ENCODE peak calls at places on chromosomes 2 and 18, in four cellular contexts. One of them, this sample, is unnamed.

GRCh38 chr2:121478996-121479735 is 51.5 kb upstream of the RNU4ATAC start:
- DNase-seq in kidney: no peak
- DNase-seq in uterus: no peak
- DNase-seq in left ventricle myocardium inferior: no peak
- DNase-seq in this sample: no peak

GRCh38 chr2:239061121-239061666 is 213.3 kb downstream of the TWIST2 start:
- DNase-seq in kidney: no peak
- DNase-seq in left ventricle myocardium inferior: no peak
- DNase-seq in uterus: no peak
- DNase-seq in this sample: peak; percentile 37

GRCh38 chr2:20210462-20210861 is 14.5 kb downstream of the SDC1 start:
- DNase-seq in left ventricle myocardium inferior: no peak
- DNase-seq in uterus: no peak
- DNase-seq in kidney: no peak
- DNase-seq in this sample: no peak

GRCh38 chr18:31596081-31596872 is 4.6 kb downstream of the TTR start:
- DNase-seq in kidney: no peak
- DNase-seq in left ventricle myocardium inferior: no peak
- DNase-seq in uterus: no peak
- DNase-seq in this sample: no peak

GRCh38 chr18:3012306-3012919 is 531 bp downstream of the LPIN2 start:
- DNase-seq in kidney: peak; percentile 90
- DNase-seq in left ventricle myocardium inferior: peak; percentile 44
- DNase-seq in uterus: peak; percentile 38
- DNase-seq in this sample: peak; percentile 71

GRCh38 chr2:5175231-5175630 is 517.0 kb upstream of the SOX11 start:
- DNase-seq in kidney: no peak
- DNase-seq in left ventricle myocardium inferior: no peak
- DNase-seq in uterus: no peak
- DNase-seq in this sample: no peak

GRCh38 chr2:125424386-125424785 is 1231.6 kb upstream of the GYPC start:
- DNase-seq in kidney: no peak
- DNase-seq in uterus: no peak
- DNase-seq in left ventricle myocardium inferior: no peak
- DNase-seq in this sample: no peak

GRCh38 chr2:5673861-5674240 is 18.3 kb upstream of the SOX11 start:
- DNase-seq in kidney: no peak
- DNase-seq in uterus: no peak
- DNase-seq in left ventricle myocardium inferior: no peak
- DNase-seq in this sample: no peak

GRCh38 chr2:28300921-28301341 is 91.7 kb upstream of the FOSL2 start:
- DNase-seq in uterus: no peak
- DNase-seq in kidney: no peak
- DNase-seq in left ventricle myocardium inferior: no peak
- DNase-seq in this sample: no peak

GRCh38 chr18:33201509-33201926 is 239.0 kb downstream of the CCDC178 start:
- DNase-seq in uterus: no peak
- DNase-seq in left ventricle myocardium inferior: no peak
- DNase-seq in kidney: no peak
- DNase-seq in this sample: no peak

DNA sequence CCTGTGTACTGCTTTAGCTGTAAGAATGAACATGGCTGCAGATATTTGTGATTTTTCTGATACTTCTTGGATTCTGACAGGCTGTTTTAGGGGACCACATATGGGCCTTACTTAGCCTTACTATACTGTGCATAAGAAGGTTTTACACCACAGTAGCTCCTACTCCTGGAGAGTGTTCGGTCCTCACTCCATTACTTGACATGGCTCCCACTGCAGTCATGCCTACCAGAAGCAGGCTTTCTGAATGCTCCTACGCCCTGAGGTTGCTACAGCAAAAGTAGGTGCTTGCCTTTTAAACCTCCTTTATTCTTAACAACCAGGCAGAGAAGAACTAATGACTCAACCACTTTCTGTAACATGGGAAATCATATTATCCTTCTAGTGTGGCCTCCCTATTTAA is 125.2 kb upstream of the MAP2 start:
- DNase-seq in kidney: no peak
- DNase-seq in left ventricle myocardium inferior: no peak
- DNase-seq in uterus: no peak
- DNase-seq in this sample: no peak
- H3K4me3 ChIP-seq in kidney: no peak overlapping the region
- H3K4me3 ChIP-seq in left ventricle myocardium inferior: no peak overlapping the region
- H3K4me3 ChIP-seq in uterus: no peak overlapping the region
- H3K4me3 ChIP-seq in this sample: no peak overlapping the region

GRCh38 chr2:46039543-46040303 is 257.5 kb upstream of the EPAS1 start:
- DNase-seq in left ventricle myocardium inferior: no peak
- DNase-seq in kidney: no peak
- DNase-seq in uterus: no peak
- DNase-seq in this sample: no peak
- TF ChIP-seq CTCF in left ventricle myocardium inferior: no peak
- TF ChIP-seq CTCF in kidney: no peak
- TF ChIP-seq CTCF in uterus: no peak
- TF ChIP-seq CTCF in this sample: no peak

GRCh38 chr2:217953011-217953481 is 49.7 kb downstream of the TNS1 start:
- DNase-seq in kidney: peak; percentile 92
- DNase-seq in left ventricle myocardium inferior: peak; percentile 71
- DNase-seq in uterus: peak; percentile 75
- DNase-seq in this sample: peak; percentile 77

GRCh38 chr2:217954051-217954450 is 48.7 kb downstream of the TNS1 start:
- DNase-seq in kidney: no peak
- DNase-seq in left ventricle myocardium inferior: no peak
- DNase-seq in uterus: peak; percentile 19
- DNase-seq in this sample: no peak

GRCh38 chr2:217952409-217952808 is 50.4 kb downstream of the TNS1 start:
- DNase-seq in kidney: no peak
- DNase-seq in uterus: peak; percentile 15
- DNase-seq in left ventricle myocardium inferior: no peak
- DNase-seq in this sample: no peak

GRCh38 chr2:217954469-217954868 is 48.3 kb downstream of the TNS1 start:
- DNase-seq in kidney: peak; percentile 65
- DNase-seq in uterus: peak; percentile 35
- DNase-seq in left ventricle myocardium inferior: peak; percentile 61
- DNase-seq in this sample: no peak

DNA sequence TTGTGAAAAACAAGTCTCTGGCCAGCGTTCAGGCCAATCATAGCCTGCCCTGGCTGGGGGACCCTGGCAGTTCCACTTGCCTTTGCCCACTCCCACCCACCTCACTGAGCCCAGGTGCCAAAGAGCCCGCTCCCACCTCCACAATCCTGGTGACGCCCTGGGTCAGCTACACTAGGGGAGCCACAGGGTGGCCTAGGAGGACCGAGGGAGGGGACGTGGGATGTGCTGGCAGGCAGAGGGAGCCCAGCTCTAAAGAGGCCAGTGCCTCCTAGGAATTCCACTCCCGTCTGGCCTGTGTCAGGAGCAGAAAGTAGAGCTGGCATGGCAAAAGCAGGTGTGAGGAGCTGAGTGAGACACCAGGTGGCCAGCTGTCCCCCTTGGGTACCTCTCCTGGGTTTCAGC is 49.3 kb downstream of the TNS1 start:
- DNase-seq in left ventricle myocardium inferior: no peak
- DNase-seq in uterus: peak; percentile 67
- DNase-seq in kidney: peak; percentile 92
- DNase-seq in this sample: no peak
- H3K4me1 ChIP-seq in left ventricle myocardium inferior: peaks cover 98% of the 10 kb centered on the region
- H3K4me1 ChIP-seq in uterus: peaks cover 15% of the 10 kb centered on the region
- H3K4me1 ChIP-seq in kidney: peaks cover 67% of the 10 kb centered on the region
- H3K4me1 ChIP-seq in this sample: peaks cover 39% of the 10 kb centered on the region

GRCh38 chr2:109129356-109129920 is 433 bp downstream of the SH3RF3 start:
- DNase-seq in left ventricle myocardium inferior: peak; percentile 44
- DNase-seq in kidney: peak; percentile 75
- DNase-seq in uterus: no peak
- DNase-seq in this sample: peak; percentile 51

GRCh38 chr2:109128466-109129355 is at the start of gene SH3RF3:
- DNase-seq in uterus: peak; percentile 27
- DNase-seq in kidney: peak; percentile 89
- DNase-seq in left ventricle myocardium inferior: peak; percentile 68
- DNase-seq in this sample: peak; percentile 83

GRCh38 chr2:109129921-109130725 is 1.1 kb downstream of the SH3RF3 start:
- DNase-seq in left ventricle myocardium inferior: no peak
- DNase-seq in kidney: no peak
- DNase-seq in uterus: no peak
- DNase-seq in this sample: no peak

GRCh38 chr2:109131777-109132176 is 2.8 kb downstream of the SH3RF3 start:
- DNase-seq in kidney: no peak
- DNase-seq in left ventricle myocardium inferior: no peak
- DNase-seq in uterus: no peak
- DNase-seq in this sample: no peak

DNA sequence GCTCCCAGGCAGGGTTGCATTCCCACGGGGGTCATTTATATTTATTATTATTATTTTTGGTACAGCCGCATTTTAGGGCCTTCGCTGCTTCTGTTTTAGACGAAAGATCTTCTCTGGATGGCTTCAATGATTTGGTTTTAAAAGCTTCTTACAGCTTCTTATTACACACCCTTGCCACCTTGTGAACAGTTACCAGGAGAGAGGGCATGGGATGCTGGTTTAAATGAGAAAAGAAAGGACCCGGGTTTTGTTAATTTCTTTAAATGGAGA is 1.7 kb downstream of the SH3RF3 start:
- DNase-seq in uterus: no peak
- DNase-seq in left ventricle myocardium inferior: no peak
- DNase-seq in kidney: no peak
- DNase-seq in this sample: no peak
- H3K4me3 ChIP-seq in uterus: peak overlapping the region; percentile 59
- H3K4me3 ChIP-seq in left ventricle myocardium inferior: peak overlapping the region; percentile 85
- H3K4me3 ChIP-seq in kidney: peak overlapping the region; percentile 75
- H3K4me3 ChIP-seq in this sample: peak overlapping the region; percentile 86

DNA sequence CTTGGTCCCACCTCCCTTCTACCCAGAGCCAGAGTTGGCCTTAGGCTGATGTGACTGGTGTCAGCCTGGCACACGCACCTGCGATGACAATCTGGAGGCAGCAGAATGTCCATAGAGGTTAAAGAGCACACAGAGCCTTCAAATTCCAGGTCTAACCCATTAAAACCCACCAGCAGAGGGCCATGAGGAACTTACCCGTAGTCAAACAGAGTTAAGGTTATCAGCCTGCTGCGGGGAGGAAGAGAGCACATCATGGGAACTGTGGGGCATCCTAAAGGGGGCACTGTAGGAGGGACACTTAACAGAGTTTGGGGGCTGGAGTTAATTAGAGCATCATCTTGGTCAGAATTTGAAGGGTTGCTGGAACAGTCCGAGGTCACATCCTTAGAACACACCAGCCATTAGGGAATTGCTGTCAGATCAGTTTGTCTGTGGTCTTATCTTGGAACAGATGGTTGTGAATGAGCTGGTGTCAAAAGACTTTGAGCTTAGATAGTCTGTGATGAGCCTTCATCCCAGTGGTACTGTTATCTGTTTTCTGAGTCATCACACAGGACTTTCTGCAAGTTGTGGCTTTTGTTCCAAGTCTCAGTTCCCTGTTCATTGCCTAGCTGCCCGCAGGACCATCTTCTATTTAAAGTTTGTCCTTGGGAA is 248.6 kb downstream of the LOXHD1 start:
- DNase-seq in kidney: peak; percentile 12
- DNase-seq in left ventricle myocardium inferior: no peak
- DNase-seq in uterus: no peak
- DNase-seq in this sample: no peak
- TF ChIP-seq CTCF in kidney: no peak
- TF ChIP-seq CTCF in left ventricle myocardium inferior: peak; percentile 14
- TF ChIP-seq CTCF in uterus: no peak
- TF ChIP-seq CTCF in this sample: no peak

DNA sequence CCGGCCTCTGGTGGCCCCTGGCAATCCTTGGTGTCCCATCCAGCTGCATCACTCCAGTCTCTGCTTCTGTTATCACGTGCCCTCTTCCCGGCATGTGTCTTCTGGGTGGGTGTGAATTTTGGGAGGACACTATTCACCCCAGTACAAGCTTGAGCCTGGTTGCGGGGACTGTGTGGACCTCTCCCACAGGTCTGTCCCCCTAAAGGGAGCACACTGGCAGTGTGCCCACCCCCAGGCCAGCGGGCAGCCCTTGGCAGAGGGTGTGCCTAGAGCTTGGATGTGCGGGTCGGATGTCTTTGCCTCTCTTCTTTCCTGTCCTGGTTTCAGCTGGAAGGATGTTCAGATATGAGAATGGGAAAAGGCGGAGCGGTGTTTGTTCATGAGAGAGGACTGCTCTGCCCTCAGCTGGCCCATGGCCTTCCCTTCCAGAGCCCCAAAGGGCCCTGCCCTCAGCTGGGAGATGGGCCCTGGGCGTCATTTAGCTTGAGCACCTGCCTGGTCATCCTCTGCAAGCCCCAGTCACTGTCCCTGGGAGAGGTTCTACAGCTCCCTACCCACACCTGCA is 73.2 kb downstream of the AGAP1 start:
- DNase-seq in uterus: no peak
- DNase-seq in left ventricle myocardium inferior: no peak
- DNase-seq in kidney: peak; percentile 64
- DNase-seq in this sample: no peak
- H3K4me1 ChIP-seq in uterus: no peaks in the 10 kb centered on the region
- H3K4me1 ChIP-seq in left ventricle myocardium inferior: peaks cover 35% of the 10 kb centered on the region
- H3K4me1 ChIP-seq in kidney: peaks cover 24% of the 10 kb centered on the region
- H3K4me1 ChIP-seq in this sample: peaks cover 18% of the 10 kb centered on the region

GRCh38 chr2:11749646-11750349 is 3.4 kb downstream of the LPIN1 start:
- DNase-seq in kidney: no peak
- DNase-seq in left ventricle myocardium inferior: no peak
- DNase-seq in uterus: no peak
- DNase-seq in this sample: no peak

GRCh38 chr2:11750917-11751316 is 4.5 kb downstream of the LPIN1 start:
- DNase-seq in kidney: no peak
- DNase-seq in left ventricle myocardium inferior: no peak
- DNase-seq in uterus: no peak
- DNase-seq in this sample: no peak

GRCh38 chr2:11750422-11750821 is 4.0 kb downstream of the LPIN1 start:
- DNase-seq in uterus: no peak
- DNase-seq in left ventricle myocardium inferior: no peak
- DNase-seq in kidney: no peak
- DNase-seq in this sample: no peak

GRCh38 chr2:11748018-11748860 is 1.8 kb downstream of the LPIN1 start:
- DNase-seq in left ventricle myocardium inferior: no peak
- DNase-seq in kidney: no peak
- DNase-seq in uterus: no peak
- DNase-seq in this sample: no peak

DNA sequence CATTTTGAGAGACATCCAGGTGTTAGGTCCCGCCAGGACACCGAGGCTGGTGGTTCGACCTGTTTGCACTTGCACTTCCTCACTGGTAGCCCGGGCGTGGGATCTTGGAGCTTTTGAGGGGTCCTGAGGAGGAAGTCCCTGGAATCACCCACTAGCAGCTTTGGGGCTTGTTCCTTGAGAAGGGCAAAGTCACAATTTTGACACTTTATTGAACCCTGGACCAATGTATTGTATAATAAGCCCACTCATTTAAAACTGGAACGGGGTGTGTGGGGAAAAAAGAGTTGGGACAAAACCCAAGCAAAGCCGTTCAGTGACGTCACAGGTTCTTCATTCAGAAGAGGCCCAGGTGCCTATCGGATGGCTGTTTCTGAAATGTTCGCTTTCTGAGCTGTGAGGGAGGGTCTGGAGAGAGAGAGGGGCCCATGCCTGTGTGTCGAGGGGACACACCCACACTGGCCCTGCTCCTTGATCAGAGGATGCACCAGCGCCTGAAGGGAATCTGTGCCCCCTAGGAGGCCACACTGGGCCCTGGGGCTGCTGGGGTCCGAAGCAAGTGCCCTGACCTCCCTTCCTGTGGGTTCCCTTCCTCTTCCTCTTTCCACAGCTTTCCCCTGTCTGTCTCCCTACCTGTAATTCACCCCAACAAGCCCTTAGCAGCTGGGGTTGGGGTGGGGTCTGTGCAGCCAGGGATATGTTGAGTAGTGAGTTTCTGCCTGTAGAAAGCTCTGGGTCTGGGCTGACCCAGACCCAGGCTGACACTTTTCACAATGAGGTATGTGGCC is 2.6 kb downstream of the LPIN1 start:
- DNase-seq in uterus: no peak
- DNase-seq in left ventricle myocardium inferior: no peak
- DNase-seq in kidney: no peak
- DNase-seq in this sample: no peak
- H3K4me3 ChIP-seq in uterus: no peak overlapping the region
- H3K4me3 ChIP-seq in left ventricle myocardium inferior: no peak overlapping the region
- H3K4me3 ChIP-seq in kidney: no peak overlapping the region
- H3K4me3 ChIP-seq in this sample: peak overlapping the region; percentile 90